ENCODE peak calls at places on chromosomes 1 and 21, in four cellular contexts. B is Kasumi-1; X is activated naive CD4-positive, alpha-beta T cell; S is central memory CD8-positive, alpha-beta T cell. F is an unnamed sample.

GRCh38 chr21:44392185-44392584 is 38.8 kb downstream of the TRPM2 start:
- DNase-seq in B (no peak), X (no peak), S (no peak), F (no peak)

GRCh38 chr1:199909137-199909536 is 118.4 kb upstream of the NR5A2 start:
- DNase-seq in B (no peak), X (no peak), S (no peak), F (no peak)

GRCh38 chr1:153386500-153386901 is 4.4 kb downstream of the S100A8 start:
- DNase-seq in B (peak; percentile 77), X (no peak), S (no peak), F (peak; percentile 28)

GRCh38 chr1:193183019-193183643 is 3.3 kb downstream of the B3GALT2 start:
- DNase-seq in B (peak; percentile 71), X (no peak), S (no peak), F (no peak)

GRCh38 chr1:209622841-209623829 is 29.1 kb downstream of the LAMB3 start:
- DNase-seq in B (no peak), X (no peak), S (no peak), F (no peak)

GRCh38 chr1:20603473-20604464 is 14.9 kb downstream of the CDA start:
- DNase-seq in B (no peak), X (no peak), S (no peak), F (no peak)

GRCh38 chr1:155175927-155176371 is 2.3 kb downstream of the TRIM46 start:
- DNase-seq in B (peak; percentile 48), X (no peak), S (no peak), F (peak; percentile 51)

GRCh38 chr1:181033128-181033798 is 520 bp upstream of the MR1 start:
- DNase-seq in B (peak; percentile 82), X (no peak), S (peak; percentile 20), F (no peak)

GRCh38 chr1:48061162-48062136 is 64.3 kb upstream of the TRABD2B start:
- DNase-seq in B (peak; percentile 26), X (no peak), S (no peak), F (peak; percentile 57)

GRCh38 chr1:95010158-95010557 is 62.6 kb downstream of the ALG14 start:
- DNase-seq in B (no peak), X (no peak), S (no peak), F (no peak)

GRCh38 chr1:65147424-65148177 is 402 bp upstream of the AK4 start:
- DNase-seq in B (peak; percentile 17), X (no peak), S (no peak), F (no peak)

GRCh38 chr1:28926629-28927441 is 12.5 kb downstream of the EPB41 start:
- DNase-seq in B (peak; percentile 69), X (no peak), S (no peak), F (no peak)

GRCh38 chr1:21341022-21341421 is 50.8 kb upstream of the ECE1 start:
- DNase-seq in B (no peak), X (no peak), S (no peak), F (no peak)

GRCh38 chr1:153777648-153778047 is 2.4 kb downstream of the SLC27A3 start:
- DNase-seq in B (no peak), X (no peak), S (no peak), F (no peak)

GRCh38 chr21:31372176-31372765 is 28.2 kb upstream of the TIAM1 start:
- DNase-seq in B (no peak), X (no peak), S (no peak), F (no peak)

F was measured in breast epithelium.